ENCODE peak calls at places on chromosomes 2 and 18, in ten cellular contexts. I is CD8-positive, alpha-beta T cell; U is mesendoderm; V is testis; P is neuronal stem cell; N is cardiac muscle cell; B is spleen; L is fibroblast of lung; R is NT2/D1; Y is left lung. M is an unnamed sample. For H3K36me3 and H3K27me3, the result is how much of the 10 kb centered on the place peaks cover.

GRCh38 chr18:68033466-68033865 is 516.9 kb upstream of the DSEL start:
- DNase-seq in U (no peak), B (no peak), R (no peak), V (no peak), P (no peak), L (no peak), Y (no peak), I (no peak), N (no peak), M (no peak)

GRCh38 chr2:75556679-75557366 is 3.9 kb downstream of the EVA1A start:
- DNase-seq in U (no peak), N (no peak), R (no peak), Y (no peak), B (no peak), L (peak), I (no peak), V (no peak), P (no peak), M (no peak)

GRCh38 chr18:75477913-75478312 is 50.4 kb upstream of the SMIM21 start:
- DNase-seq in R (no peak), V (no peak), U (no peak), P (no peak), L (peak), N (peak), B (no peak), I (no peak), Y (no peak), M (no peak)

GRCh38 chr18:57333941-57334340 is 18.4 kb upstream of the ST8SIA3 start:
- DNase-seq in V (no peak), I (no peak), U (no peak), Y (no peak), P (no peak), B (no peak), R (no peak), N (no peak), L (no peak), M (no peak)

GRCh38 chr2:47187124-47187523 is 32.0 kb upstream of the STPG4 start:
- DNase-seq in I (no peak), U (no peak), L (no peak), B (no peak), P (no peak), N (no peak), V (no peak), Y (no peak), R (no peak), M (no peak)

GRCh38 chr2:121710470-121711170 is 26.1 kb downstream of the NIFK start:
- DNase-seq in V (no peak), I (no peak), B (no peak), Y (no peak), P (no peak), R (no peak), L (peak), U (no peak), N (no peak), M (no peak)

GRCh38 chr2:109322111-109322510 is 193.1 kb downstream of the SH3RF3 start:
- DNase-seq in N (no peak), R (no peak), P (no peak), Y (no peak), U (no peak), B (no peak), V (peak), L (peak), I (no peak), M (no peak)

GRCh38 chr2:19124135-19124534 is 234.3 kb downstream of the OSR1 start:
- DNase-seq in B (no peak), I (no peak), P (no peak), R (no peak), V (no peak), U (no peak), N (no peak), Y (no peak), L (peak), M (no peak)

GRCh38 chr2:231687133-231687852 is 21.0 kb upstream of the PTMA start:
- DNase-seq in U (peak), Y (peak), P (no peak), I (peak), L (peak), N (peak), R (no peak), B (peak), V (no peak), M (peak)

GRCh38 chr2:102505290-102505689 is 32.3 kb downstream of the SLC9A4 start:
- DNase-seq in N (no peak), I (no peak), B (no peak), L (no peak), U (no peak), R (no peak), P (no peak), V (no peak), Y (no peak), M (no peak)

GRCh38 chr2:160803881-160804280 is 310.3 kb upstream of the RBMS1 start:
- DNase-seq in P (no peak), R (no peak), B (no peak), N (no peak), Y (no peak), U (no peak), V (no peak), L (no peak), I (no peak), M (no peak)

GRCh38 chr2:118371500-118371899 is 283.2 kb downstream of the INSIG2 start:
- DNase-seq in R (peak), P (peak), L (peak), I (no peak), Y (no peak), U (peak), N (peak), V (peak), B (no peak), M (peak)

GRCh38 chr2:233084488-233084887 is 24.3 kb downstream of the INPP5D start:
- DNase-seq in V (peak), I (peak), P (no peak), L (no peak), R (no peak), Y (no peak), U (no peak), N (no peak), B (peak), M (no peak)

GRCh38 chr2:118622931-118623330 is 224.5 kb downstream of the EN1 start:
- DNase-seq in I (no peak), P (no peak), V (no peak), R (no peak), U (no peak), L (no peak), B (no peak), Y (no peak), N (no peak), M (no peak)

GRCh38 chr2:124822516-124822915 is 797.4 kb downstream of the CNTNAP5 start:
- DNase-seq in B (no peak), U (no peak), Y (no peak), I (no peak), P (no peak), R (no peak), V (no peak), N (no peak), L (no peak), M (no peak)

GRCh38 chr2:128792476-128793054 is 473.9 kb upstream of the HS6ST1 start:
- DNase-seq in P (no peak), I (no peak), Y (no peak), V (no peak), R (no peak), L (no peak), N (no peak), U (no peak), B (no peak), M (no peak)

GRCh38 chr2:240237609-240238151 is 97.2 kb upstream of the OTOS start:
- DNase-seq in R (no peak), B (peak), V (peak), Y (no peak), L (peak), N (no peak), P (no peak), U (no peak), I (no peak), M (no peak)

GRCh38 chr2:101962243-101962809 is 29.4 kb upstream of the IL1R2 start:
- DNase-seq in I (no peak), V (no peak), N (no peak), Y (no peak), P (no peak), L (no peak), U (no peak), B (peak), R (no peak), M (no peak)

GRCh38 chr2:241540766-241541561 is 17.6 kb upstream of the BOK start:
- DNase-seq in Y (peak), R (peak), U (peak), V (peak), I (peak), L (peak), P (peak), B (peak), N (peak), M (peak)

GRCh38 chr2:101509498-101510274 is 34.8 kb upstream of the RFX8 start:
- DNase-seq in R (no peak), V (peak), U (no peak), I (no peak), L (peak), N (no peak), Y (no peak), B (no peak), P (no peak), M (no peak)

GRCh38 chr2:68936462-68936861 is 16.2 kb downstream of the GKN2 start:
- DNase-seq in Y (no peak), L (peak), B (no peak), R (no peak), V (no peak), P (no peak), U (no peak), N (no peak), I (no peak), M (no peak)

GRCh38 chr2:232503792-232504323 is 16.2 kb upstream of the ECEL1 start:
- DNase-seq in Y (no peak), N (no peak), U (no peak), R (no peak), L (no peak), B (no peak), I (no peak), P (no peak), V (no peak), M (no peak)

GRCh38 chr2:122081743-122082142 is 326.3 kb downstream of the TSN start:
- DNase-seq in L (no peak), V (no peak), U (no peak), I (no peak), Y (no peak), B (no peak), P (no peak), N (peak), R (no peak), M (peak)

GRCh38 chr2:55992465-55992864 is 68.9 kb upstream of the EFEMP1 start:
- DNase-seq in U (no peak), V (no peak), B (no peak), R (no peak), L (peak), Y (no peak), I (no peak), P (no peak), N (no peak), M (no peak)

GRCh38 chr2:228768818-228769217 is 502.3 kb downstream of the PID1 start:
- DNase-seq in V (no peak), P (no peak), R (no peak), I (no peak), B (no peak), U (no peak), Y (no peak), N (no peak), L (peak), M (no peak)

GRCh38 chr2:210586381-210586780 is 30.0 kb downstream of the CPS1 start:
- DNase-seq in U (no peak), B (no peak), I (no peak), P (no peak), R (no peak), Y (no peak), V (no peak), N (no peak), L (peak), M (no peak)

GRCh38 chr18:70329076-70329475 is 40.2 kb downstream of the SOCS6 start:
- DNase-seq in V (no peak), B (no peak), Y (no peak), I (no peak), U (no peak), P (no peak), N (no peak), L (no peak), R (no peak), M (no peak)

GRCh38 chr2:240568678-240569522 is 616 bp downstream of the RNPEPL1 start:
- DNase-seq in L (peak), Y (peak), B (peak), R (no peak), N (peak), U (no peak), V (peak), I (peak), P (no peak), M (peak)

GRCh38 chr2:216691210-216691741 is 4.1 kb downstream of the IGFBP5 start:
- DNase-seq in Y (no peak), V (peak), B (no peak), I (peak), R (peak), L (peak), N (peak), U (peak), P (peak), M (peak)

GRCh38 chr2:100104718-100105677 is 37.4 kb downstream of the AFF3 start:
- DNase-seq in U (peak), B (peak), L (peak), P (peak), Y (peak), I (peak), R (no peak), V (peak), N (peak), M (peak)

GRCh38 chr2:84792856-84793522 is 87.9 kb downstream of the TRABD2A start:
- DNase-seq in I (no peak), U (no peak), P (no peak), L (peak), Y (no peak), N (no peak), B (no peak), R (no peak), V (no peak), M (no peak)

GRCh38 chr2:235002198-235003095 is 50.6 kb downstream of the SH3BP4 start:
- DNase-seq in L (peak), U (peak), Y (no peak), V (peak), R (no peak), P (no peak), B (no peak), N (no peak), I (no peak), M (no peak)

GRCh38 chr2:179805001-179805400 is 56.4 kb downstream of the ZNF385B start:
- DNase-seq in V (no peak), Y (no peak), N (no peak), I (no peak), P (no peak), U (no peak), L (no peak), R (no peak), B (no peak), M (no peak)

GRCh38 chr2:213086566-213086965 is 64.8 kb downstream of the IKZF2 start:
- DNase-seq in B (no peak), R (peak), L (peak), Y (no peak), U (peak), V (no peak), N (peak), P (peak), I (no peak), M (peak)
- H3K4me3 ChIP-seq in B (no peak), R (no peak), L (no peak), Y (no peak), U (no peak), V (no peak), N (no peak), P (no peak), I (no peak), M (no peak)

DNA sequence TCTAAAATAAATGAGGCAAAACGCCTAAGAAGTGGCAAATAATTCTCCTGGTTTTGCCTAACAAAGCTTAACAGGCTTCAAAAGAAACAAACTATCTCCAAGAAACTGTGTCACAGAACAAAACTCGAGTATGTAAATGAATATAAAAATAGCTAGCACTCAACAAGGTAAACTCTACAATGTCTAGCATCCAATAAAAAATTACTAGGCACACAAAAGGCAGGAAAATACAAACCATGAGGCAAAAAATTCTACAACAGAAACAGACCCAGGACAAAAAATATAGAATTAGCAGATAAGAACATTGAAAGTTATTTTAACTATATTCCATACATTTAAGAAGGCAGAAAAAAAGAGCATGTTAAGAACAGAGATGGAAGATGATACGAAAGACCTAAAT is 16.8 kb downstream of the PPP4R1 start:
- DNase-seq in P (no peak), V (no peak), Y (no peak), R (no peak), L (no peak), B (no peak), N (no peak), I (no peak), U (no peak), M (no peak)
- H3K36me3 ChIP-seq in P (half or more), V (under half), Y (under half), R (under half), L (under half), B (under half), N (under half), I (under half), U (under half), M (under half)

GRCh38 chr18:5197032-5197434 is at the start of gene AKAIN1:
- DNase-seq in Y (peak), V (peak), B (no peak), L (peak), U (peak), P (peak), R (peak), N (peak), I (peak), M (peak)
- H3K27me3 ChIP-seq in Y (half or more), V (under half), B (half or more), L (under half), U (under half), P (under half), R (half or more), N (half or more), I (under half), M (half or more)

GRCh38 chr2:184599054-184599874 is 935 bp downstream of the ZNF804A start:
- DNase-seq in P (no peak), B (no peak), Y (peak), V (no peak), I (no peak), R (no peak), L (peak), U (peak), N (no peak), M (peak)
- H3K4me3 ChIP-seq in P (peak), B (peak), Y (peak), V (peak), I (no peak), R (peak), L (peak), U (peak), N (peak), M (peak)